ENCODE peak calls at places on chromosomes 6 and 20, in seven cellular contexts. Q is heart right ventricle; B is CD8-positive, alpha-beta T cell; X is A549; I is gastrocnemius medialis; M is HL-60; T is breast epithelium. E is an unnamed sample.

GRCh38 chr20:25584905-25585704 is at the start of gene NINL:
- DNase-seq in Q (peak), B (peak), X (peak), I (no peak), M (no peak), T (peak), E (no peak)

GRCh38 chr20:47252879-47253307 is 103.6 kb downstream of the ZMYND8 start:
- DNase-seq in Q (no peak), B (no peak), X (no peak), I (no peak), M (no peak), T (no peak), E (no peak)

GRCh38 chr20:58659841-58660240 is 8.8 kb downstream of the STX16 start:
- DNase-seq in Q (no peak), B (no peak), X (no peak), I (no peak), M (no peak), T (no peak), E (no peak)

GRCh38 chr6:117275205-117275604 is 9.8 kb downstream of the VGLL2 start:
- DNase-seq in Q (no peak), B (no peak), X (no peak), I (peak), M (no peak), T (no peak), E (no peak)

GRCh38 chr6:15505463-15505918 is 157.3 kb downstream of the DTNBP1 start:
- DNase-seq in Q (no peak), B (no peak), X (no peak), I (peak), M (no peak), T (no peak), E (no peak)

GRCh38 chr6:166933396-166933795 is 23.0 kb downstream of the RNASET2 start:
- DNase-seq in Q (no peak), B (no peak), X (no peak), I (no peak), M (no peak), T (no peak), E (no peak)

GRCh38 chr6:119241124-119241491 is 108.5 kb downstream of the MAN1A1 start:
- DNase-seq in Q (peak), B (no peak), X (no peak), I (no peak), M (no peak), T (no peak), E (no peak)

GRCh38 chr6:34391023-34391485 is 1.4 kb downstream of the NUDT3 start:
- DNase-seq in Q (peak), B (no peak), X (peak), I (peak), M (peak), T (no peak), E (no peak)

GRCh38 chr6:44133003-44133931 is 5.9 kb downstream of the TMEM63B start:
- DNase-seq in Q (peak), B (no peak), X (peak), I (no peak), M (peak), T (peak), E (no peak)

GRCh38 chr20:34403908-34404307 is 40.8 kb downstream of the ITCH start:
- DNase-seq in Q (no peak), B (no peak), X (no peak), I (no peak), M (no peak), T (no peak), E (no peak)

GRCh38 chr6:168248148-168248620 is 71.4 kb downstream of the DACT2 start:
- DNase-seq in Q (no peak), B (no peak), X (no peak), I (no peak), M (no peak), T (no peak), E (no peak)

GRCh38 chr6:71139249-71139648 is 149.4 kb upstream of the OGFRL1 start:
- DNase-seq in Q (no peak), B (no peak), X (no peak), I (no peak), M (no peak), T (no peak), E (no peak)

GRCh38 chr6:105817370-105817769 is 268.8 kb upstream of the PRDM1 start:
- DNase-seq in Q (no peak), B (no peak), X (no peak), I (no peak), M (no peak), T (no peak), E (no peak)

GRCh38 chr6:108921547-108922331 is 73.5 kb downstream of the ARMC2 start:
- DNase-seq in Q (no peak), B (no peak), X (no peak), I (peak), M (no peak), T (peak), E (no peak)

GRCh38 chr20:15220778-15221565 is 883.6 kb upstream of the FLRT3 start:
- DNase-seq in Q (no peak), B (no peak), X (no peak), I (no peak), M (no peak), T (no peak), E (no peak)

GRCh38 chr6:88662163-88662580 is 301.2 kb downstream of the RNGTT start:
- DNase-seq in Q (no peak), B (no peak), X (peak), I (no peak), M (peak), T (no peak), E (no peak)

GRCh38 chr20:57735831-57736737 is 26.3 kb upstream of the PMEPA1 start:
- DNase-seq in Q (no peak), B (no peak), X (no peak), I (no peak), M (no peak), T (no peak), E (no peak)

GRCh38 chr6:107666084-107666981 is 157.8 kb downstream of the SCML4 start:
- DNase-seq in Q (no peak), B (no peak), X (no peak), I (peak), M (no peak), T (no peak), E (no peak)

DNA sequence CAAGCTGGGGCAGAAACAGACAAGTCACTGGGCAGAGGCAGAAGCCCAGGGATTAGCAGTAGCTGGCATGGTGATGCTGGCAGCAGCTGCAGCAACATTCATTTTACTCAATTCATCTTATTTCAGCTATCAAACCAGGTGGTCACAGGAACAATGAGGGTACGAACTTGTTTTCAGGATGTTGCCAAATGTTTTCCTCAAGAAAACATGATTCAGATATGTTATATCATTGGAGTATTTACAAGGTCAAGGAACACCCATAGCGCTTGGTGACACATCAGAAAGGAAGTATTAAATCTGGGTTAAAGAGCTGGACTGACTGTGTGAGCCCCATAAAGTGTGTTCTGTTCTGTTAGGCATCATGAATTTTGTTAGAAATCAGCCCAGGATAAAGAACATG is 456.9 kb upstream of the ID4 start:
- DNase-seq in Q (no peak), B (no peak), X (no peak), I (no peak), M (no peak), T (no peak), E (no peak)
- H3K27ac ChIP-seq in Q (no peak), B (no peak), X (no peak), I (no peak), M (no peak), T (no peak), E (no peak)

GRCh38 chr6:157019733-157020132 is 242.6 kb downstream of the ARID1B start:
- DNase-seq in Q (no peak), B (no peak), X (no peak), I (no peak), M (peak), T (no peak), E (no peak)
- H3K4me3 ChIP-seq in Q (no peak), B (no peak), X (no peak), I (no peak), M (no peak), T (no peak), E (no peak)

GRCh38 chr20:37991506-37992302 is 41.6 kb downstream of the TTI1 start:
- DNase-seq in Q (no peak), B (no peak), X (no peak), I (no peak), M (no peak), T (no peak), E (no peak)
- H3K27ac ChIP-seq in Q (peak), B (no peak), X (no peak), I (peak), M (peak), T (no peak), E (no peak)

DNA sequence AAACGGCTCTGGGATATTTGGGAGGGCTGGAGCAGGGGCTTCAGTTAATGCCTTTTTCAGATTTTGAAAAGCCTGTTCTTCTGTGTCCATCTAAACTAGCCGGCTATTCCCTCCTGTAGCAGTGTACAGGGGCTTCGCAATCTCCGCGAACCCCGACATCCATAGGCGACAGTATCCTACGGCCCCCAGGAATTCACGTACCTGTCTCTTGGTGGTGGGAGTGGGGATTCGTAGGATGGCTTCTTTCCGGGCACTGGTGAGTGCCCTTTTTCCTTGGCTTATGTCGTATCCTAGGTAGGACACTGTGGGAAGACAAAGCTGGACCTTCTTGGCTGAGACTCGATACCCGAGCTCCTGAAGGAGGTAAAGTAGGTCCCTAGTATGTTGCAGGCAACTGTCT is 153.1 kb downstream of the TRIM27 start:
- DNase-seq in Q (no peak), B (no peak), X (no peak), I (no peak), M (no peak), T (no peak), E (no peak)
- H3K4me3 ChIP-seq in Q (no peak), B (no peak), X (no peak), I (no peak), M (no peak), T (no peak), E (no peak)

GRCh38 chr6:13485303-13485702 is 2.1 kb downstream of the GFOD1 start:
- DNase-seq in Q (no peak), B (no peak), X (no peak), I (no peak), M (no peak), T (no peak), E (no peak)

GRCh38 chr6:13486679-13487121 is 700 bp downstream of the GFOD1 start:
- DNase-seq in Q (peak), B (peak), X (peak), I (peak), M (peak), T (no peak), E (peak)

GRCh38 chr6:13485923-13486557 is 1.4 kb downstream of the GFOD1 start:
- DNase-seq in Q (no peak), B (peak), X (peak), I (peak), M (peak), T (no peak), E (no peak)

GRCh38 chr6:13484827-13485226 is 2.6 kb downstream of the GFOD1 start:
- DNase-seq in Q (no peak), B (no peak), X (no peak), I (no peak), M (no peak), T (no peak), E (no peak)

GRCh38 chr6:13484138-13484708 is 3.2 kb downstream of the GFOD1 start:
- DNase-seq in Q (no peak), B (no peak), X (no peak), I (no peak), M (no peak), T (no peak), E (no peak)
- H3K27ac ChIP-seq in Q (peak), B (no peak), X (peak), I (peak), M (no peak), T (peak), E (no peak)